ENCODE peak calls at places on chromosomes 7 and 10, in four cellular contexts. I, J, B and P are unnamed samples.

GRCh38 chr7:1849351-1849951 is 179.4 kb downstream of the ELFN1 start:
- DNase-seq in I (no peak), J (no peak), B (no peak), P (no peak)

GRCh38 chr10:126966938-126967337 is 61.7 kb downstream of the DOCK1 start:
- DNase-seq in I (no peak), J (no peak), B (no peak), P (no peak)

GRCh38 chr7:28083159-28083997 is 97.2 kb downstream of the JAZF1 start:
- DNase-seq in I (no peak), J (no peak), B (peak; percentile 91), P (no peak)

GRCh38 chr7:16765436-16765859 is 11.9 kb downstream of the TSPAN13 start:
- DNase-seq in I (no peak), J (no peak), B (no peak), P (no peak)

GRCh38 chr10:16481052-16481728 is 40.5 kb downstream of the C1QL3 start:
- DNase-seq in I (no peak), J (no peak), B (no peak), P (no peak)

GRCh38 chr10:7406712-7407333 is 4.0 kb downstream of the SFMBT2 start:
- DNase-seq in I (no peak), J (no peak), B (no peak), P (no peak)

GRCh38 chr7:76364198-76364584 is 5.4 kb upstream of the YWHAG start:
- DNase-seq in I (peak; percentile 65), J (no peak), B (peak; percentile 84), P (no peak)

GRCh38 chr10:79137826-79138225 is 69.1 kb downstream of the ZMIZ1 start:
- DNase-seq in I (no peak), J (no peak), B (no peak), P (no peak)

GRCh38 chr10:128877936-128878335 is 589.1 kb upstream of the MGMT start:
- DNase-seq in I (no peak), J (no peak), B (no peak), P (no peak)

GRCh38 chr7:22319424-22320403 is 37.2 kb downstream of the RAPGEF5 start:
- DNase-seq in I (no peak), J (no peak), B (no peak), P (no peak)

GRCh38 chr7:144470052-144470451 is 66.6 kb upstream of the NOBOX start:
- DNase-seq in I (no peak), J (no peak), B (peak; percentile 4), P (no peak)

GRCh38 chr10:129099486-129099885 is 367.6 kb upstream of the MGMT start:
- DNase-seq in I (no peak), J (no peak), B (no peak), P (no peak)

GRCh38 chr7:152115021-152115718 is 89.7 kb downstream of the GALNT11 start:
- DNase-seq in I (no peak), J (no peak), B (no peak), P (no peak)

GRCh38 chr10:45591262-45591661 is 81.3 kb downstream of the ZFAND4 start:
- DNase-seq in I (no peak), J (no peak), B (no peak), P (no peak)

GRCh38 chr7:76310102-76310957 is 7.9 kb downstream of the HSPB1 start:
- DNase-seq in I (no peak), J (no peak), B (no peak), P (peak; percentile 63)

GRCh38 chr7:34041716-34042115 is 136.4 kb downstream of the BMPER start:
- DNase-seq in I (no peak), J (no peak), B (peak; percentile 14), P (no peak)

GRCh38 chr7:99476107-99476506 is 3.4 kb downstream of the ZNF789 start:
- DNase-seq in I (no peak), J (no peak), B (no peak), P (no peak)

GRCh38 chr7:134184767-134185166 is 57.6 kb downstream of the LRGUK start:
- DNase-seq in I (no peak), J (no peak), B (no peak), P (no peak)

GRCh38 chr10:80539421-80539999 is 1.8 kb downstream of the SH2D4B start:
- DNase-seq in I (no peak), J (no peak), B (no peak), P (no peak)

GRCh38 chr7:154864531-154864908 is 138.4 kb downstream of the PAXIP1 start:
- DNase-seq in I (no peak), J (no peak), B (no peak), P (no peak)